ENCODE peak calls at places on chromosomes 6 and 20, in nine cellular contexts. One of them, this sample, is unnamed.
A peak's percentile ranks its signal among the peaks of the same experiment; 100 is the strongest.

GRCh38 chr6:162999575-163000285 is 272.0 kb downstream of the PACRG start:
- DNase-seq in AG04449: peak; percentile 56
- DNase-seq in Peyer's patch: no peak
- DNase-seq in ascending aorta: no peak
- DNase-seq in mammary epithelial cell: no peak
- DNase-seq in AG10803: peak; percentile 85
- DNase-seq in transverse colon: no peak
- DNase-seq in fibroblast of mammary gland: peak; percentile 96
- DNase-seq in upper lobe of right lung: no peak
- DNase-seq in this sample: peak; percentile 2

GRCh38 chr20:32354592-32355416 is 3.3 kb upstream of the ASXL1 start:
- DNase-seq in mammary epithelial cell: peak; percentile 54
- DNase-seq in transverse colon: no peak
- DNase-seq in AG10803: peak; percentile 71
- DNase-seq in Peyer's patch: no peak
- DNase-seq in ascending aorta: no peak
- DNase-seq in fibroblast of mammary gland: peak; percentile 85
- DNase-seq in upper lobe of right lung: no peak
- DNase-seq in AG04449: no peak
- DNase-seq in this sample: peak; percentile 78

GRCh38 chr6:12208190-12208589 is 82.0 kb upstream of the EDN1 start:
- DNase-seq in AG10803: peak; percentile 15
- DNase-seq in upper lobe of right lung: no peak
- DNase-seq in AG04449: no peak
- DNase-seq in ascending aorta: peak; percentile 14
- DNase-seq in mammary epithelial cell: peak; percentile 79
- DNase-seq in Peyer's patch: no peak
- DNase-seq in fibroblast of mammary gland: peak; percentile 66
- DNase-seq in transverse colon: peak; percentile 12
- DNase-seq in this sample: peak; percentile 96

GRCh38 chr6:7270320-7271204 is 42.4 kb downstream of the SSR1 start:
- DNase-seq in AG04449: no peak
- DNase-seq in AG10803: no peak
- DNase-seq in Peyer's patch: no peak
- DNase-seq in transverse colon: no peak
- DNase-seq in mammary epithelial cell: no peak
- DNase-seq in fibroblast of mammary gland: no peak
- DNase-seq in upper lobe of right lung: no peak
- DNase-seq in ascending aorta: no peak
- DNase-seq in this sample: no peak

GRCh38 chr20:53753880-53754459 is 160.3 kb upstream of the ZNF217 start:
- DNase-seq in transverse colon: no peak
- DNase-seq in fibroblast of mammary gland: no peak
- DNase-seq in AG04449: no peak
- DNase-seq in AG10803: no peak
- DNase-seq in ascending aorta: no peak
- DNase-seq in Peyer's patch: no peak
- DNase-seq in mammary epithelial cell: no peak
- DNase-seq in upper lobe of right lung: no peak
- DNase-seq in this sample: no peak

GRCh38 chr20:50928469-50928868 is 2.8 kb downstream of the ADNP start:
- DNase-seq in AG04449: no peak
- DNase-seq in transverse colon: no peak
- DNase-seq in mammary epithelial cell: no peak
- DNase-seq in ascending aorta: no peak
- DNase-seq in fibroblast of mammary gland: no peak
- DNase-seq in Peyer's patch: no peak
- DNase-seq in AG10803: no peak
- DNase-seq in upper lobe of right lung: no peak
- DNase-seq in this sample: peak; percentile 9

GRCh38 chr6:2507638-2508037 is 243.1 kb downstream of the MYLK4 start:
- DNase-seq in upper lobe of right lung: no peak
- DNase-seq in fibroblast of mammary gland: no peak
- DNase-seq in AG10803: no peak
- DNase-seq in ascending aorta: no peak
- DNase-seq in mammary epithelial cell: no peak
- DNase-seq in AG04449: no peak
- DNase-seq in Peyer's patch: no peak
- DNase-seq in transverse colon: no peak
- DNase-seq in this sample: no peak

GRCh38 chr20:49345538-49345937 is 67.7 kb upstream of the ZNFX1 start:
- DNase-seq in ascending aorta: no peak
- DNase-seq in fibroblast of mammary gland: peak; percentile 47
- DNase-seq in upper lobe of right lung: no peak
- DNase-seq in AG10803: peak; percentile 93
- DNase-seq in mammary epithelial cell: peak; percentile 42
- DNase-seq in transverse colon: no peak
- DNase-seq in Peyer's patch: no peak
- DNase-seq in AG04449: no peak
- DNase-seq in this sample: peak; percentile 48

GRCh38 chr20:59448828-59449444 is 148.5 kb downstream of the EDN3 start:
- DNase-seq in AG04449: peak; percentile 5
- DNase-seq in transverse colon: no peak
- DNase-seq in upper lobe of right lung: no peak
- DNase-seq in ascending aorta: no peak
- DNase-seq in Peyer's patch: no peak
- DNase-seq in AG10803: no peak
- DNase-seq in fibroblast of mammary gland: no peak
- DNase-seq in mammary epithelial cell: no peak
- DNase-seq in this sample: no peak

GRCh38 chr6:122416825-122417224 is 17.4 kb downstream of the HSF2 start:
- DNase-seq in fibroblast of mammary gland: no peak
- DNase-seq in AG10803: no peak
- DNase-seq in Peyer's patch: no peak
- DNase-seq in AG04449: no peak
- DNase-seq in ascending aorta: no peak
- DNase-seq in transverse colon: no peak
- DNase-seq in upper lobe of right lung: no peak
- DNase-seq in mammary epithelial cell: no peak
- DNase-seq in this sample: no peak

GRCh38 chr20:62326559-62326958 is 23.8 kb downstream of the ADRM1 start:
- DNase-seq in AG04449: no peak
- DNase-seq in AG10803: no peak
- DNase-seq in transverse colon: no peak
- DNase-seq in Peyer's patch: no peak
- DNase-seq in ascending aorta: no peak
- DNase-seq in upper lobe of right lung: no peak
- DNase-seq in mammary epithelial cell: no peak
- DNase-seq in fibroblast of mammary gland: no peak
- DNase-seq in this sample: no peak

GRCh38 chr6:43523282-43523681 is 6.4 kb downstream of the POLR1C start:
- DNase-seq in AG10803: no peak
- DNase-seq in upper lobe of right lung: no peak
- DNase-seq in AG04449: no peak
- DNase-seq in mammary epithelial cell: no peak
- DNase-seq in ascending aorta: no peak
- DNase-seq in Peyer's patch: no peak
- DNase-seq in transverse colon: no peak
- DNase-seq in fibroblast of mammary gland: no peak
- DNase-seq in this sample: no peak

GRCh38 chr6:145544031-145544430 is 191.3 kb downstream of the EPM2A start:
- DNase-seq in AG10803: peak; percentile 39
- DNase-seq in ascending aorta: no peak
- DNase-seq in Peyer's patch: no peak
- DNase-seq in upper lobe of right lung: no peak
- DNase-seq in fibroblast of mammary gland: peak; percentile 93
- DNase-seq in transverse colon: no peak
- DNase-seq in mammary epithelial cell: peak; percentile 93
- DNase-seq in AG04449: no peak
- DNase-seq in this sample: peak; percentile 93

GRCh38 chr6:167826230-167827061 is at the start of gene AFDN:
- DNase-seq in fibroblast of mammary gland: no peak
- DNase-seq in ascending aorta: no peak
- DNase-seq in upper lobe of right lung: peak; percentile 89
- DNase-seq in mammary epithelial cell: peak; percentile 55
- DNase-seq in Peyer's patch: peak; percentile 59
- DNase-seq in AG04449: no peak
- DNase-seq in AG10803: peak; percentile 40
- DNase-seq in transverse colon: peak; percentile 83
- DNase-seq in this sample: peak; percentile 73
- TF ChIP-seq CTCF in fibroblast of mammary gland: no peak
- TF ChIP-seq CTCF in ascending aorta: peak; percentile 31
- TF ChIP-seq CTCF in upper lobe of right lung: peak; percentile 38
- TF ChIP-seq CTCF in mammary epithelial cell: peak; percentile 3
- TF ChIP-seq CTCF in Peyer's patch: peak; percentile 82
- TF ChIP-seq CTCF in AG04449: peak; percentile 65
- TF ChIP-seq CTCF in AG10803: peak; percentile 39
- TF ChIP-seq CTCF in transverse colon: peak; percentile 75
- TF ChIP-seq CTCF in this sample: peak; percentile 27

DNA sequence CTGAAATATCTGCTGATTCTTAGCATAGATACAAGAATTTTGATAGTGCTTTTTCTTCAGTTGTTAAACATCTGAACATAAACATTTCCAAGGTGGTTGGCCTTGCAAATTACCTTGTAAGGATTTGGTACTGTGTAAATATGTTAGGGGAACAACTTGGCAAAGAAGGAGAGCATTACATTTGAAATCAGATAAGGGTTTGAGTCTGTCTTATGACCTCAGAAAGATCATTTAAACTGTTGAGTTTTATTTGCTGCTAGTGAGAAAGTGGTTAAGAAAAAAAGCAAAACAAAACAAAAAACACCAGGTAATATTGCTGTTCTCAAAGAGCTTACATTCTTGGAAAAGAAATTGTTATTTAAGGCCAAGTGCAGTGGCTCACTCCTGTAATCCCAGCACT is 56.5 kb downstream of the CD2AP start:
- DNase-seq in AG10803: no peak
- DNase-seq in fibroblast of mammary gland: no peak
- DNase-seq in mammary epithelial cell: no peak
- DNase-seq in AG04449: no peak
- DNase-seq in Peyer's patch: no peak
- DNase-seq in ascending aorta: no peak
- DNase-seq in upper lobe of right lung: no peak
- DNase-seq in transverse colon: no peak
- DNase-seq in this sample: no peak
- H3K4me3 ChIP-seq in AG10803: no peak overlapping the region
- H3K4me3 ChIP-seq in fibroblast of mammary gland: no peak overlapping the region
- H3K4me3 ChIP-seq in mammary epithelial cell: no peak overlapping the region
- H3K4me3 ChIP-seq in AG04449: no peak overlapping the region
- H3K4me3 ChIP-seq in Peyer's patch: no peak overlapping the region
- H3K4me3 ChIP-seq in ascending aorta: no peak overlapping the region
- H3K4me3 ChIP-seq in upper lobe of right lung: no peak overlapping the region
- H3K4me3 ChIP-seq in transverse colon: no peak overlapping the region
- H3K4me3 ChIP-seq in this sample: no peak overlapping the region

GRCh38 chr6:161101517-161101916 is 109.9 kb downstream of the MAP3K4 start:
- DNase-seq in mammary epithelial cell: no peak
- DNase-seq in AG10803: no peak
- DNase-seq in AG04449: no peak
- DNase-seq in transverse colon: no peak
- DNase-seq in upper lobe of right lung: no peak
- DNase-seq in Peyer's patch: no peak
- DNase-seq in ascending aorta: no peak
- DNase-seq in fibroblast of mammary gland: no peak
- DNase-seq in this sample: no peak
- TF ChIP-seq CTCF in mammary epithelial cell: no peak
- TF ChIP-seq CTCF in AG10803: peak; percentile 27
- TF ChIP-seq CTCF in AG04449: peak; percentile 37
- TF ChIP-seq CTCF in transverse colon: no peak
- TF ChIP-seq CTCF in upper lobe of right lung: peak; percentile 14
- TF ChIP-seq CTCF in Peyer's patch: no peak
- TF ChIP-seq CTCF in ascending aorta: no peak
- TF ChIP-seq CTCF in fibroblast of mammary gland: peak; percentile 17
- TF ChIP-seq CTCF in this sample: peak; percentile 30

DNA sequence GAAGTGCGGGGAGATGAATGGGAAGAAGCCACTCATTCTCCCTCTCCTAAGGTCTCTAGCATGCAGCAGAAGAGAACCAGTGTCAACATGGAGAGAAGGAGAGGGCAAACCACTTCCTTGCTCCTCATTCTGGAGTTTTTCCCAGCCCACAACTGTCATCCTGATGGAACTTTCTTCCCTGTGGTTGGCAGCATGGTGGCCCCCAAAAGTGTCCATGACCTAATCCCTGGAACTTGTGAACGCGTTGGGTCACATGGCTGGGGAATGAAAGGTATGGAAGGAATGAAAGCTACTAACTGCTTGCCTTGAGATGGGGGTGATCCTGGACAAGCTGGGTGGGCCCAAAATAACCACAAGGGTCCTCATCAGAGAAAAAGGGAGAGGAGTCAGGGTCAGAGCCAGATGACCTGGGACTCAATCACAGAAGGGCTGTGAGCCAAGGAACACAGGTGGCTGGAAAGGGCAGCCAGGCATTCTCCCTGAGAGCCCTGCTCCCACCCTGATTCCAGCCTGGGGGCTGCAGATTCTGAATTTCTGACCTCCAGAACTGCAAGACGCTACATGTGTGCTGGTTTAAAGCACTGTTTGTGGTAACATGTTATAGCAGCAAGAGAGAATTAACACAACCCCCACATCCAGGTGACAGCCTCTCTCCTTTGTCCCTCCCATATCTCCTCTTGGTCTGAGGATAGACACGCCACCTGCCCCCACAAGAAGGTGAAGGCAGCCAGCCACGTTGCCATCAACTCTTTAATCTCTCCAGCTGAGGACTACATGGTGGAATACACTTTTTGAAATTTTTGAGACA is 63.2 kb downstream of the PYGB start:
- DNase-seq in AG04449: peak; percentile 82
- DNase-seq in fibroblast of mammary gland: peak; percentile 88
- DNase-seq in Peyer's patch: no peak
- DNase-seq in AG10803: peak; percentile 94
- DNase-seq in transverse colon: peak; percentile 5
- DNase-seq in mammary epithelial cell: no peak
- DNase-seq in ascending aorta: no peak
- DNase-seq in upper lobe of right lung: peak; percentile 36
- DNase-seq in this sample: peak; percentile 19
- H3K4me3 ChIP-seq in AG04449: peak overlapping the region; percentile 56
- H3K4me3 ChIP-seq in fibroblast of mammary gland: no peak overlapping the region
- H3K4me3 ChIP-seq in Peyer's patch: no peak overlapping the region
- H3K4me3 ChIP-seq in AG10803: peak overlapping the region; percentile 66
- H3K4me3 ChIP-seq in transverse colon: no peak overlapping the region
- H3K4me3 ChIP-seq in mammary epithelial cell: peak overlapping the region; percentile 20
- H3K4me3 ChIP-seq in ascending aorta: no peak overlapping the region
- H3K4me3 ChIP-seq in upper lobe of right lung: no peak overlapping the region
- H3K4me3 ChIP-seq in this sample: no peak overlapping the region